ENCODE peak calls at places on chromosomes 3 and 15, in six cellular contexts. L is H9, D is endothelial cell, P is fibroblast of the aortic adventitia, U is Calu3, Y is fibroblast of mammary gland. E is an unnamed sample.

GRCh38 chr3:169662215-169663070 is 1.1 kb downstream of the MECOM start:
- DNase-seq in L (peak), P (peak), D (peak), U (peak), Y (peak), E (peak)

GRCh38 chr15:99958426-99959097 is 225.3 kb upstream of the LYSMD4 start:
- DNase-seq in P (no peak), L (no peak), Y (no peak), D (no peak), U (no peak), E (no peak)

GRCh38 chr3:127629462-127630403 is 748 bp downstream of the PODXL2 start:
- DNase-seq in L (no peak), P (no peak), U (no peak), D (no peak), Y (no peak), E (peak)

GRCh38 chr3:130816873-130817445 is 70.3 kb upstream of the PIK3R4 start:
- DNase-seq in U (no peak), L (no peak), D (no peak), Y (no peak), P (no peak), E (no peak)

GRCh38 chr15:80455051-80455648 is 51.0 kb downstream of the ARNT2 start:
- DNase-seq in D (no peak), Y (no peak), U (no peak), P (peak), L (no peak), E (no peak)

GRCh38 chr15:78315686-78316085 is 16.3 kb upstream of the SKIC8 start:
- DNase-seq in L (peak), Y (no peak), P (no peak), D (peak), U (peak), E (no peak)

GRCh38 chr3:195705081-195705991 is 15.4 kb upstream of the MUC20 start:
- DNase-seq in D (no peak), P (no peak), U (no peak), L (no peak), Y (no peak), E (no peak)

GRCh38 chr3:28699283-28699682 is 350.7 kb upstream of the AZI2 start:
- DNase-seq in L (no peak), D (no peak), Y (no peak), U (peak), P (no peak), E (no peak)

GRCh38 chr3:50050361-50050760 is 38.4 kb upstream of the RBM5 start:
- DNase-seq in L (no peak), Y (peak), D (no peak), U (no peak), P (peak), E (no peak)

GRCh38 chr15:71333839-71334238 is 218.6 kb downstream of the THSD4 start:
- DNase-seq in U (no peak), D (no peak), L (no peak), P (peak), Y (peak), E (no peak)

GRCh38 chr15:75107905-75108838 is 84.8 kb downstream of the PPCDC start:
- DNase-seq in P (peak), Y (peak), D (no peak), L (no peak), U (peak), E (no peak)

GRCh38 chr3:42161050-42161935 is 70.1 kb downstream of the TRAK1 start:
- DNase-seq in P (peak), L (no peak), U (no peak), Y (peak), D (no peak), E (no peak)

GRCh38 chr15:70569718-70570231 is 193.6 kb downstream of the UACA start:
- DNase-seq in Y (no peak), U (no peak), L (no peak), P (peak), D (no peak), E (no peak)

GRCh38 chr3:78353231-78353630 is 1313.3 kb downstream of the ROBO2 start:
- DNase-seq in U (no peak), P (no peak), Y (no peak), L (no peak), D (no peak), E (no peak)

GRCh38 chr15:35874260-35874905 is 328.4 kb upstream of the DPH6 start:
- DNase-seq in L (no peak), U (no peak), Y (peak), P (peak), D (no peak), E (no peak)

GRCh38 chr3:9935966-9936365 is 2.3 kb downstream of the CRELD1 start:
- DNase-seq in L (no peak), D (no peak), Y (no peak), U (no peak), P (no peak), E (no peak)

GRCh38 chr3:53570709-53571108 is 76.3 kb downstream of the CACNA1D start:
- DNase-seq in P (peak), Y (peak), U (peak), D (no peak), L (no peak), E (no peak)

GRCh38 chr3:53570086-53570485 is 75.7 kb downstream of the CACNA1D start:
- DNase-seq in P (no peak), U (no peak), Y (no peak), L (no peak), D (no peak), E (no peak)

GRCh38 chr3:53571264-53571663 is 76.9 kb downstream of the CACNA1D start:
- DNase-seq in Y (no peak), U (peak), D (no peak), P (no peak), L (no peak), E (no peak)

GRCh38 chr3:53566450-53567145 is 72.2 kb downstream of the CACNA1D start:
- DNase-seq in L (no peak), Y (no peak), P (no peak), U (no peak), D (no peak), E (no peak)
- TF ChIP-seq CTCF in L (no peak), Y (no peak), P (no peak), U (no peak), D (no peak), E (no peak)

GRCh38 chr3:13655074-13655913 is 106.4 kb downstream of the FBLN2 start:
- DNase-seq in P (no peak), L (peak), U (peak), Y (peak), D (peak), E (peak)
- TF ChIP-seq CTCF in P (peak), L (peak), U (peak), Y (no peak), D (peak), E (peak)

GRCh38 chr3:122461834-122462233 is 46.0 kb upstream of the WDR5B start:
- DNase-seq in L (no peak), U (no peak), D (no peak), Y (no peak), P (no peak), E (no peak)

GRCh38 chr3:122464659-122465058 is 48.8 kb upstream of the WDR5B start:
- DNase-seq in P (no peak), L (no peak), Y (no peak), D (no peak), U (no peak), E (no peak)

GRCh38 chr3:122457706-122458105 is 41.8 kb upstream of the WDR5B start:
- DNase-seq in P (no peak), Y (no peak), D (no peak), U (no peak), L (no peak), E (no peak)

GRCh38 chr3:122456074-122456473 is 40.2 kb upstream of the WDR5B start:
- DNase-seq in L (no peak), D (no peak), Y (no peak), P (no peak), U (no peak), E (no peak)

GRCh38 chr3:122458992-122459391 is 43.1 kb upstream of the WDR5B start:
- DNase-seq in D (no peak), P (peak), L (no peak), Y (peak), U (no peak), E (no peak)
- TF ChIP-seq CTCF in D (peak), P (peak), L (peak), Y (peak), U (no peak), E (peak)

GRCh38 chr3:112741956-112742355 is 101.0 kb upstream of the CCDC80 start:
- DNase-seq in Y (no peak), D (no peak), U (no peak), P (peak), L (no peak), E (no peak)

GRCh38 chr3:112736802-112737566 is 96.0 kb upstream of the CCDC80 start:
- DNase-seq in D (no peak), U (no peak), L (no peak), Y (no peak), P (no peak), E (no peak)

GRCh38 chr3:112738366-112738765 is 97.4 kb upstream of the CCDC80 start:
- DNase-seq in P (peak), U (no peak), Y (peak), D (no peak), L (no peak), E (no peak)

GRCh38 chr3:112740800-112741199 is 99.9 kb upstream of the CCDC80 start:
- DNase-seq in D (no peak), P (no peak), L (no peak), Y (no peak), U (no peak), E (no peak)

GRCh38 chr3:112739252-112739945 is 98.5 kb upstream of the CCDC80 start:
- DNase-seq in Y (peak), U (no peak), L (no peak), P (peak), D (no peak), E (no peak)
- TF ChIP-seq CTCF in Y (no peak), U (no peak), L (no peak), P (peak), D (no peak), E (no peak)

GRCh38 chr15:44023176-44023575 is 171.9 kb downstream of the FRMD5 start:
- DNase-seq in D (no peak), L (no peak), P (no peak), Y (peak), U (no peak), E (no peak)
- TF ChIP-seq CTCF in D (no peak), L (peak), P (peak), Y (peak), U (no peak), E (no peak)

GRCh38 chr3:65568497-65568896 is 470.2 kb downstream of the MAGI1 start:
- DNase-seq in P (peak), Y (no peak), U (no peak), L (no peak), D (no peak), E (no peak)

GRCh38 chr3:65573548-65574116 is 465.1 kb downstream of the MAGI1 start:
- DNase-seq in L (no peak), U (no peak), D (no peak), P (no peak), Y (no peak), E (no peak)

GRCh38 chr3:65572175-65572777 is 466.4 kb downstream of the MAGI1 start:
- DNase-seq in L (no peak), P (no peak), U (no peak), D (no peak), Y (no peak), E (no peak)

GRCh38 chr3:65569129-65569528 is 469.6 kb downstream of the MAGI1 start:
- DNase-seq in D (no peak), Y (no peak), P (no peak), L (no peak), U (no peak), E (no peak)

DNA sequence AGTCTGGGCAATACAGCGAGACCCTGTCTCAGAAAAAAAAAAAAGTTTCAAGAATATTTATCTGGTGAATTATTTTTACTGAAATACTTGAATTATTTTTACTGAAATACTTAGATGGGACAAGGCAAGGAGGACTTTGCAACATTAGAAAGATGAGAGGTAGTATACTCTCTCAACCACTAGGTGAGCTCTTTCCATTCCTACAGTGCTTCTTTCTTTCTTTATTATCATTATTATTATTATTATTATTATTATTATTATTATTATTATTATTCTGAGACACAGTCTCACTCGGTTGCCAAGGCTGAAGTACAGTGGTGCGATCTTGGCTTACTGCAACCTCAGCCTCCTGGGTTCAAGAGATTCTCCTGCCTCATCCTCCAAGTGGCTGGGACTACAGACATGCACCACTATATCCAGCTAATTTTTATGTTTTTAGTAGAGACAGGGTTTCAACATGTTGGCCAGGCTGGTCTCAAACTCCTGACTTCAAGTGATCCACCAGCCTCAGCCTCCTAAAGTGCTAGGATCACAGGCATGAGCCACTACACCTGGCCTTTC is 468.8 kb downstream of the MAGI1 start:
- DNase-seq in D (no peak), U (no peak), Y (no peak), L (no peak), P (no peak), E (no peak)
- TF ChIP-seq CTCF in D (peak), U (no peak), Y (peak), L (peak), P (peak), E (peak)

E was measured in glutamatergic neuron.